ENCODE peak calls at places on chromosomes 12 and 14, in six cellular contexts. One of them, this sample, is unnamed.

GRCh38 chr12:122865268-122866231 is 30.3 kb downstream of the HIP1R start:
- DNase-seq in GM19239: peak
- DNase-seq in PC-3: peak
- DNase-seq in Daoy: no peak
- DNase-seq in iPS DF 6.9: no peak
- DNase-seq in AG08395: no peak
- DNase-seq in this sample: no peak

GRCh38 chr12:94172973-94173372 is 24.6 kb downstream of the PLXNC1 start:
- DNase-seq in GM19239: no peak
- DNase-seq in PC-3: peak
- DNase-seq in Daoy: peak
- DNase-seq in iPS DF 6.9: no peak
- DNase-seq in AG08395: peak
- DNase-seq in this sample: peak

GRCh38 chr12:80823393-80823792 is 106.7 kb downstream of the MYF5 start:
- DNase-seq in GM19239: no peak
- DNase-seq in PC-3: no peak
- DNase-seq in Daoy: no peak
- DNase-seq in iPS DF 6.9: no peak
- DNase-seq in AG08395: no peak
- DNase-seq in this sample: no peak

GRCh38 chr14:64762044-64763034 is 58.1 kb downstream of the PLEKHG3 start:
- DNase-seq in GM19239: no peak
- DNase-seq in PC-3: peak
- DNase-seq in Daoy: peak
- DNase-seq in iPS DF 6.9: no peak
- DNase-seq in AG08395: peak
- DNase-seq in this sample: peak

GRCh38 chr14:73613046-73613383 is 698 bp downstream of the ACOT6 start:
- DNase-seq in GM19239: no peak
- DNase-seq in PC-3: no peak
- DNase-seq in Daoy: no peak
- DNase-seq in iPS DF 6.9: no peak
- DNase-seq in AG08395: no peak
- DNase-seq in this sample: no peak

GRCh38 chr14:56333361-56334279 is 215.4 kb downstream of the PELI2 start:
- DNase-seq in GM19239: no peak
- DNase-seq in PC-3: peak
- DNase-seq in Daoy: peak
- DNase-seq in iPS DF 6.9: no peak
- DNase-seq in AG08395: peak
- DNase-seq in this sample: no peak

GRCh38 chr12:21881950-21882349 is 59.3 kb downstream of the ABCC9 start:
- DNase-seq in GM19239: no peak
- DNase-seq in PC-3: no peak
- DNase-seq in Daoy: no peak
- DNase-seq in iPS DF 6.9: no peak
- DNase-seq in AG08395: no peak
- DNase-seq in this sample: no peak

GRCh38 chr12:31588976-31589375 is 2.0 kb downstream of the DENND5B start:
- DNase-seq in GM19239: no peak
- DNase-seq in PC-3: peak
- DNase-seq in Daoy: peak
- DNase-seq in iPS DF 6.9: no peak
- DNase-seq in AG08395: peak
- DNase-seq in this sample: no peak

GRCh38 chr14:79274641-79275366 is 936.5 kb downstream of the DIO2 start:
- DNase-seq in GM19239: no peak
- DNase-seq in PC-3: peak
- DNase-seq in Daoy: no peak
- DNase-seq in iPS DF 6.9: no peak
- DNase-seq in AG08395: no peak
- DNase-seq in this sample: no peak

GRCh38 chr12:91272456-91273063 is 89.9 kb upstream of the DCN start:
- DNase-seq in GM19239: no peak
- DNase-seq in PC-3: no peak
- DNase-seq in Daoy: no peak
- DNase-seq in iPS DF 6.9: peak
- DNase-seq in AG08395: no peak
- DNase-seq in this sample: no peak

GRCh38 chr12:14570231-14570630 is 2.5 kb upstream of the PLBD1 start:
- DNase-seq in GM19239: no peak
- DNase-seq in PC-3: no peak
- DNase-seq in Daoy: no peak
- DNase-seq in iPS DF 6.9: no peak
- DNase-seq in AG08395: no peak
- DNase-seq in this sample: no peak

GRCh38 chr12:112555621-112556233 is 137.0 kb downstream of the PTPN11 start:
- DNase-seq in GM19239: no peak
- DNase-seq in PC-3: peak
- DNase-seq in Daoy: peak
- DNase-seq in iPS DF 6.9: no peak
- DNase-seq in AG08395: no peak
- DNase-seq in this sample: no peak

GRCh38 chr14:75689012-75689411 is 28.0 kb downstream of the TTLL5 start:
- DNase-seq in GM19239: no peak
- DNase-seq in PC-3: no peak
- DNase-seq in Daoy: no peak
- DNase-seq in iPS DF 6.9: no peak
- DNase-seq in AG08395: peak
- DNase-seq in this sample: peak

GRCh38 chr14:22978487-22978837 is 3.9 kb downstream of the AJUBA start:
- DNase-seq in GM19239: no peak
- DNase-seq in PC-3: peak
- DNase-seq in Daoy: no peak
- DNase-seq in iPS DF 6.9: no peak
- DNase-seq in AG08395: no peak
- DNase-seq in this sample: no peak

GRCh38 chr14:91869556-91869955 is 2.2 kb upstream of the TC2N start:
- DNase-seq in GM19239: no peak
- DNase-seq in PC-3: no peak
- DNase-seq in Daoy: no peak
- DNase-seq in iPS DF 6.9: no peak
- DNase-seq in AG08395: no peak
- DNase-seq in this sample: no peak

GRCh38 chr14:66405158-66405557 is 81.0 kb upstream of the CCDC196 start:
- DNase-seq in GM19239: no peak
- DNase-seq in PC-3: peak
- DNase-seq in Daoy: peak
- DNase-seq in iPS DF 6.9: no peak
- DNase-seq in AG08395: no peak
- DNase-seq in this sample: no peak

GRCh38 chr12:122265433-122265832 is 861 bp downstream of the VPS33A start:
- DNase-seq in GM19239: no peak
- DNase-seq in PC-3: no peak
- DNase-seq in Daoy: no peak
- DNase-seq in iPS DF 6.9: no peak
- DNase-seq in AG08395: no peak
- DNase-seq in this sample: no peak

GRCh38 chr12:10562306-10562933 is 51.0 kb downstream of the MAGOHB start:
- DNase-seq in GM19239: no peak
- DNase-seq in PC-3: peak
- DNase-seq in Daoy: no peak
- DNase-seq in iPS DF 6.9: no peak
- DNase-seq in AG08395: peak
- DNase-seq in this sample: no peak

GRCh38 chr14:75295061-75295461 is 16.4 kb downstream of the FOS start:
- DNase-seq in GM19239: no peak
- DNase-seq in PC-3: peak
- DNase-seq in Daoy: peak
- DNase-seq in iPS DF 6.9: no peak
- DNase-seq in AG08395: peak
- DNase-seq in this sample: peak

GRCh38 chr12:65524666-65525065 is 246.2 kb downstream of the MSRB3 start:
- DNase-seq in GM19239: no peak
- DNase-seq in PC-3: peak
- DNase-seq in Daoy: peak
- DNase-seq in iPS DF 6.9: no peak
- DNase-seq in AG08395: peak
- DNase-seq in this sample: peak

GRCh38 chr12:124453419-124454351 is 113.7 kb downstream of the NCOR2 start:
- DNase-seq in GM19239: peak
- DNase-seq in PC-3: peak
- DNase-seq in Daoy: peak
- DNase-seq in iPS DF 6.9: no peak
- DNase-seq in AG08395: peak
- DNase-seq in this sample: no peak

GRCh38 chr14:56004807-56005579 is 113.2 kb upstream of the PELI2 start:
- DNase-seq in GM19239: peak
- DNase-seq in PC-3: no peak
- DNase-seq in Daoy: peak
- DNase-seq in iPS DF 6.9: peak
- DNase-seq in AG08395: peak
- DNase-seq in this sample: peak

GRCh38 chr14:97266653-97267052 is 469.5 kb downstream of the VRK1 start:
- DNase-seq in GM19239: no peak
- DNase-seq in PC-3: peak
- DNase-seq in Daoy: peak
- DNase-seq in iPS DF 6.9: peak
- DNase-seq in AG08395: peak
- DNase-seq in this sample: no peak

GRCh38 chr12:57864382-57864781 is 17.9 kb upstream of the CTDSP2 start:
- DNase-seq in GM19239: no peak
- DNase-seq in PC-3: no peak
- DNase-seq in Daoy: peak
- DNase-seq in iPS DF 6.9: no peak
- DNase-seq in AG08395: peak
- DNase-seq in this sample: no peak

GRCh38 chr14:50099335-50099734 is 17.0 kb downstream of the VCPKMT start:
- DNase-seq in GM19239: no peak
- DNase-seq in PC-3: peak
- DNase-seq in Daoy: peak
- DNase-seq in iPS DF 6.9: no peak
- DNase-seq in AG08395: no peak
- DNase-seq in this sample: no peak

GRCh38 chr14:24986206-24986893 is 63.6 kb downstream of the STXBP6 start:
- DNase-seq in GM19239: no peak
- DNase-seq in PC-3: no peak
- DNase-seq in Daoy: no peak
- DNase-seq in iPS DF 6.9: no peak
- DNase-seq in AG08395: no peak
- DNase-seq in this sample: no peak

GRCh38 chr14:92549096-92549852 is 35.7 kb downstream of the RIN3 start:
- DNase-seq in GM19239: no peak
- DNase-seq in PC-3: no peak
- DNase-seq in Daoy: no peak
- DNase-seq in iPS DF 6.9: no peak
- DNase-seq in AG08395: no peak
- DNase-seq in this sample: no peak

This sample was measured in AG09319.